ENCODE peak calls at places on chromosomes 6 and 20, in six cellular contexts. M is dorsolateral prefrontal cortex, C is upper lobe of left lung, H is fibroblast of mammary gland, X is cardiac fibroblast, L is spleen. V is an unnamed sample.

GRCh38 chr6:26183581-26184408 is 96.6 kb downstream of the HFE start:
- DNase-seq in X (peak; percentile 94), L (peak; percentile 89), H (peak; percentile 85), C (peak; percentile 86), M (peak; percentile 57), V (peak; percentile 91)

GRCh38 chr20:25587536-25587935 is 2.2 kb upstream of the NINL start:
- DNase-seq in H (no peak), X (no peak), M (no peak), L (peak; percentile 64), C (no peak), V (no peak)

GRCh38 chr6:169751242-169752073 is at the start of the genes DYNLT2 and ERMARD:
- DNase-seq in X (peak; percentile 94), C (peak; percentile 100), L (peak; percentile 98), H (peak; percentile 91), M (peak; percentile 90), V (peak; percentile 43)

GRCh38 chr6:162055365-162055764 is 672.2 kb downstream of the PRKN start:
- DNase-seq in L (no peak), M (no peak), C (peak; percentile 3), X (no peak), H (no peak), V (no peak)

GRCh38 chr20:4835244-4836177 is 113.8 kb downstream of the PRND start:
- DNase-seq in X (no peak), C (no peak), H (peak; percentile 35), L (no peak), M (no peak), V (no peak)

GRCh38 chr6:129523814-129524213 is 186.2 kb downstream of the ARHGAP18 start:
- DNase-seq in X (no peak), M (no peak), C (no peak), L (no peak), H (no peak), V (no peak)

GRCh38 chr20:45595235-45595634 is 16.2 kb upstream of the WFDC8 start:
- DNase-seq in H (no peak), X (no peak), C (no peak), L (no peak), M (no peak), V (no peak)

GRCh38 chr20:10922941-10923340 is 249.1 kb upstream of the JAG1 start:
- DNase-seq in L (no peak), C (no peak), H (peak; percentile 91), X (peak; percentile 89), M (no peak), V (no peak)

GRCh38 chr6:56594699-56595098 is 48.0 kb downstream of the DST start:
- DNase-seq in C (no peak), M (no peak), L (no peak), H (no peak), X (no peak), V (no peak)

GRCh38 chr6:150981669-150982068 is 116.2 kb downstream of the MTHFD1L start:
- DNase-seq in M (no peak), X (no peak), H (no peak), C (no peak), L (no peak), V (no peak)
- TF ChIP-seq CTCF in M (no peak), X (no peak), H (no peak), C (no peak), L (no peak), V (no peak)

GRCh38 chr20:37804584-37805566 is 98.1 kb upstream of the VSTM2L start:
- DNase-seq in M (peak; percentile 22), X (peak; percentile 19), C (no peak), H (no peak), L (peak; percentile 84), V (no peak)

GRCh38 chr20:37807901-37808751 is 94.8 kb upstream of the VSTM2L start:
- DNase-seq in M (no peak), C (no peak), H (no peak), X (no peak), L (no peak), V (no peak)

GRCh38 chr20:37807491-37807890 is 95.4 kb upstream of the VSTM2L start:
- DNase-seq in L (no peak), H (no peak), C (no peak), X (no peak), M (no peak), V (no peak)

GRCh38 chr20:37808752-37809070 is 94.2 kb upstream of the VSTM2L start:
- DNase-seq in H (no peak), M (no peak), L (no peak), C (no peak), X (no peak), V (no peak)

DNA sequence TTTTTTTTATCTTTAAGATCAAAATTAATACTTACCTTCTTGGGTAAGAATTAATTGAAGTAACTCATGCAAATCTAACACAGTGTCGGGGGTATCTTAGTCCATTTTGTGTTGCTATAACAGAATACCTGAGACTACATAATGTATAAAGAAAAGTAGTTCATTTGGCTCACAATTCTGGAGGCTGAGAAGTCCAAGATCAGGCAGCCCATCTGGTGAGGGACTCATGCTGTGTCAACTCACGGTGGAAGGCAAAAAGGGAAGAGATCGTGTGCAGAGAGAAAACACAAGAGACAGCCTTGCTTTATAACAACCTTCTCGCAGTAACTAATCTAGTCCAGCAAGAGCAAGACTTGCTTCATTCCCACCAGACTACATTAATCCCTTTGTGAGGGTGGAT is 92.9 kb upstream of the VSTM2L start:
- DNase-seq in C (no peak), L (no peak), X (no peak), M (no peak), H (no peak), V (no peak)
- H3K4me3 ChIP-seq in C (no peak overlapping the region), L (no peak overlapping the region), X (no peak overlapping the region), M (no peak overlapping the region), H (no peak overlapping the region), V (no peak overlapping the region)

GRCh38 chr6:30009113-30009512 is 52.0 kb upstream of the POLR1H start:
- DNase-seq in L (no peak), H (no peak), C (no peak), X (no peak), M (no peak), V (no peak)

DNA sequence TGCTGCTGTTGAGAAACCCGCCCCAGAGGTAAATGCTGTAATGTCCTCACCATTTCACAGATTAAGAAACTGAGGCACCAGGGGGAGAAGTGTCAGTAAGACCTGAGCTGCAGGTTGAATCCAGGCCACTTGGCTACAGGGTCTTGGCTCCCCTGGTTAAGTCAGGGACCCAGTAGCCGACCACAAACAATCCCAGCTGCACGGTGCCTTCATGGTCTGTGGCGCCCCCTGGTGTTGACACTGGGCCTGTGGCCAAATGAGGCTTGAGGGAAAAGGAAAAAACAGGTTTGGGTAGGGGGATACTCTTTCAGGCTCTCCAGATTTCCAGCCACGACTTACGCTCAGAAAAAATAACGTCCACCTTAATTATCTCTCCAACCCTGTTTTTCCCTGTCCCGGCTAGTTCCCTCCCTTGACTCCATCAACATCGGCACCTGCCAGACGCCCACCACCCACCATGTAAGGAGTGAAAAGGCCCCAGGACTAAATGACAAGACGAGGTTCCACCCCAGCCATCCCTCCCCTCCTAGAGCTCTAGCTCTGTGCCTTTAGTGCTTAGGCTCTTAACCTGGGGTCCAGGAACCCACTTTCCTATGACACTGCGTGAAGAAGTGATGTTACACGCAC is 47.7 kb upstream of the POLR1H start:
- DNase-seq in H (no peak), M (no peak), C (no peak), L (no peak), X (peak; percentile 12), V (no peak)
- TF ChIP-seq CTCF in H (peak; percentile 72), M (peak; percentile 90), C (no peak), L (peak; percentile 81), X (peak; percentile 84), V (peak; percentile 85)

GRCh38 chr20:23515250-23515939 is 24.5 kb downstream of the CST8 start:
- DNase-seq in X (no peak), C (no peak), L (no peak), H (no peak), M (no peak), V (peak; percentile 4)
- H3K4me3 ChIP-seq in X (no peak overlapping the region), C (no peak overlapping the region), L (no peak overlapping the region), H (no peak overlapping the region), M (no peak overlapping the region), V (no peak overlapping the region)

GRCh38 chr6:74091794-74092157 is 395.8 kb downstream of the CD109 start:
- DNase-seq in L (no peak), H (no peak), X (no peak), M (no peak), C (no peak), V (no peak)
- TF ChIP-seq CTCF in L (no peak), H (no peak), X (no peak), M (no peak), C (no peak), V (no peak)

DNA sequence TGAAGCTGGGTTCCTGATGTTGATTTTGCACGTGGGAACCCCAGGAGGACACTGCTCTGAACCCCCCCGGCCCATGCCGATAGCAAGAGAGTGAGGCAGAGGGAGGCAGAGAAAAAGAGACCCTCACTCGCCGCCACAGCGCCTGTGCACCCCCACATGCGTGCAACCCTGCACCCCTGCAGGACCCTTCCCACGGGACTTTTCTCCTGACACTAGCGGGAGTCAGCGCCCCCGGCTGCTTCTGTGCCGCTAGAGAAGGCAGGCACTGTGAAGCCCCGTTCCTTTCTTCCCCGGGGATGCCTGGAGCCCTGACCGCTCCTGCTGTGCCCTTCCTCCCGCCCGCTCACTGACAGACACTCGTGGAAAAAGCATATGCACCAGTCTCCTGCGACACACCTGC is 67.4 kb downstream of the GMPR start:
- DNase-seq in L (no peak), H (no peak), C (peak; percentile 49), M (no peak), X (no peak), V (no peak)
- H3K4me3 ChIP-seq in L (no peak overlapping the region), H (no peak overlapping the region), C (no peak overlapping the region), M (no peak overlapping the region), X (no peak overlapping the region), V (no peak overlapping the region)

V was measured in epithelial cell of proximal tubule.